ENCODE peak calls at places on chromosome 1, in nine cellular contexts. M, H, B, T, O, L, N, A and Y are unnamed samples.

GRCh38 chr1:222006715-222007114 is 264.8 kb upstream of the DUSP10 start:
- DNase-seq in H (no peak), M (no peak), N (no peak), L (no peak), B (no peak), A (no peak), T (no peak), O (no peak), Y (no peak)

GRCh38 chr1:222114536-222115156 is 372.8 kb upstream of the DUSP10 start:
- DNase-seq in B (no peak), H (no peak), L (no peak), M (no peak), N (no peak), T (no peak), O (no peak), A (no peak), Y (no peak)

GRCh38 chr1:228487336-228488106 is at the start of gene RNF187:
- DNase-seq in N (no peak), L (peak), M (no peak), T (no peak), H (no peak), A (no peak), O (peak), B (no peak), Y (no peak)

GRCh38 chr1:236774926-236775325 is 20.2 kb upstream of the MTR start:
- DNase-seq in A (peak), L (no peak), B (no peak), M (peak), N (no peak), H (no peak), O (no peak), T (no peak), Y (no peak)

GRCh38 chr1:165129568-165130164 is 226.8 kb downstream of the LMX1A start:
- DNase-seq in N (no peak), T (peak), A (peak), O (no peak), H (peak), L (peak), B (no peak), M (peak), Y (peak)

GRCh38 chr1:225464851-225465792 is 37.3 kb upstream of the LBR start:
- DNase-seq in N (no peak), H (no peak), B (no peak), M (no peak), O (no peak), L (no peak), A (peak), T (peak), Y (no peak)

GRCh38 chr1:164774819-164775654 is 216.1 kb downstream of the PBX1 start:
- DNase-seq in H (no peak), O (no peak), L (no peak), T (no peak), B (no peak), N (no peak), A (no peak), M (peak), Y (no peak)

GRCh38 chr1:189616893-189617292 is 860.8 kb downstream of the BRINP3 start:
- DNase-seq in B (no peak), L (peak), N (no peak), A (no peak), M (no peak), T (peak), O (no peak), H (no peak), Y (no peak)

GRCh38 chr1:38018864-38019343 is 6.4 kb downstream of the UTP11 start:
- DNase-seq in O (no peak), T (no peak), M (peak), N (no peak), A (peak), B (no peak), L (no peak), H (peak), Y (peak)

GRCh38 chr1:22471078-22471477 is 19.4 kb downstream of the ZBTB40 start:
- DNase-seq in T (no peak), B (no peak), M (peak), H (no peak), L (no peak), N (no peak), O (no peak), A (no peak), Y (no peak)

GRCh38 chr1:200794506-200795065 is 55.9 kb downstream of the CAMSAP2 start:
- DNase-seq in T (peak), H (no peak), N (no peak), L (no peak), O (no peak), M (peak), A (no peak), B (no peak), Y (no peak)

GRCh38 chr1:3197781-3198316 is 128.8 kb downstream of the PRDM16 start:
- DNase-seq in L (no peak), N (no peak), B (no peak), O (no peak), M (no peak), T (no peak), A (no peak), H (no peak), Y (no peak)

GRCh38 chr1:33045814-33046213 is 9.1 kb upstream of the AK2 start:
- DNase-seq in N (no peak), M (no peak), T (no peak), A (no peak), O (no peak), B (no peak), H (no peak), L (no peak), Y (no peak)

GRCh38 chr1:28087614-28088167 is 719 bp downstream of the EYA3 start:
- DNase-seq in L (no peak), O (no peak), A (peak), T (peak), N (no peak), B (no peak), M (peak), H (peak), Y (peak)

GRCh38 chr1:25550155-25550506 is 6.7 kb downstream of the LDLRAP1 start:
- DNase-seq in M (peak), L (no peak), H (no peak), T (peak), B (no peak), A (no peak), O (no peak), N (no peak), Y (no peak)

GRCh38 chr1:152777510-152778137 is 2.7 kb downstream of the LCE1F start:
- DNase-seq in L (no peak), M (no peak), A (peak), B (no peak), H (peak), N (no peak), O (no peak), T (no peak), Y (peak)
- TF ChIP-seq CTCF in L (peak), M (no peak), A (peak), B (no peak), H (peak), N (peak), O (no peak), T (peak), Y (peak)

GRCh38 chr1:156815851-156816536 is 654 bp downstream of the SH2D2A start:
- DNase-seq in T (no peak), H (no peak), B (no peak), L (no peak), N (no peak), A (no peak), O (no peak), M (no peak), Y (no peak)
- H3K4me3 ChIP-seq in T (no peak), H (peak), B (peak), L (no peak), N (peak), A (no peak), O (peak), M (no peak), Y (peak)

GRCh38 chr1:154936416-154937050 is at the start of gene PMVK:
- DNase-seq in N (peak), O (peak), B (peak), A (peak), H (peak), M (peak), L (peak), T (peak), Y (peak)
- TF ChIP-seq CTCF in N (peak), O (peak), B (peak), A (no peak), H (peak), M (no peak), L (peak), T (no peak), Y (peak)

GRCh38 chr1:114232691-114233090 is 79.0 kb upstream of the SYT6 start:
- DNase-seq in A (no peak), M (no peak), N (no peak), H (no peak), B (no peak), L (no peak), T (no peak), O (no peak), Y (no peak)

GRCh38 chr1:114235956-114236355 is 82.3 kb upstream of the SYT6 start:
- DNase-seq in A (no peak), N (no peak), T (no peak), L (no peak), B (no peak), H (no peak), M (no peak), O (no peak), Y (no peak)

GRCh38 chr1:114234408-114235119 is 80.9 kb upstream of the SYT6 start:
- DNase-seq in L (no peak), O (no peak), M (no peak), B (no peak), T (no peak), A (no peak), H (no peak), N (no peak), Y (peak)

GRCh38 chr1:114236517-114236916 is 82.8 kb upstream of the SYT6 start:
- DNase-seq in M (no peak), N (no peak), O (no peak), L (no peak), B (no peak), H (no peak), A (no peak), T (no peak), Y (no peak)

GRCh38 chr1:114235281-114235680 is 81.6 kb upstream of the SYT6 start:
- DNase-seq in N (no peak), A (no peak), T (no peak), O (no peak), B (no peak), H (no peak), L (no peak), M (no peak), Y (no peak)
- H3K4me3 ChIP-seq in N (no peak), A (no peak), T (no peak), O (no peak), B (no peak), H (no peak), L (no peak), M (no peak), Y (no peak)

GRCh38 chr1:18573170-18573569 is 57.5 kb upstream of the PAX7 start:
- DNase-seq in H (peak), L (no peak), M (no peak), T (no peak), N (no peak), O (no peak), B (no peak), A (no peak), Y (no peak)

GRCh38 chr1:18569251-18569650 is 61.4 kb upstream of the PAX7 start:
- DNase-seq in B (no peak), L (no peak), M (no peak), N (no peak), A (no peak), T (no peak), H (no peak), O (no peak), Y (no peak)

GRCh38 chr1:18572022-18572920 is 58.4 kb upstream of the PAX7 start:
- DNase-seq in A (peak), T (no peak), M (no peak), N (no peak), O (no peak), B (no peak), H (no peak), L (no peak), Y (no peak)

GRCh38 chr1:18568489-18568888 is 62.2 kb upstream of the PAX7 start:
- DNase-seq in A (no peak), N (no peak), B (no peak), M (no peak), H (no peak), L (no peak), O (no peak), T (no peak), Y (no peak)

GRCh38 chr1:18569811-18570545 is 60.7 kb upstream of the PAX7 start:
- DNase-seq in N (no peak), M (no peak), A (peak), B (no peak), L (no peak), O (no peak), T (no peak), H (no peak), Y (no peak)
- TF ChIP-seq CTCF in N (no peak), M (no peak), A (peak), B (no peak), L (no peak), O (no peak), T (no peak), H (no peak), Y (no peak)